ENCODE peak calls at places on chromosomes 2 and 18, in nine cellular contexts. Y is choroid plexus epithelial cell, X is left lung, U is fibroblast of lung, H is cardiac muscle cell, I is OCI-LY7, Z is coronary artery, A is heart left ventricle, T is brain microvascular endothelial cell. G is an unnamed sample.

GRCh38 chr2:238865744-238866355 is 18.0 kb downstream of the TWIST2 start:
- DNase-seq in Z (no peak), T (no peak), X (peak), U (no peak), I (no peak), A (no peak), H (no peak), Y (no peak), G (no peak)

GRCh38 chr2:119198267-119198840 is 25.3 kb upstream of the STEAP3 start:
- DNase-seq in I (no peak), H (no peak), T (peak), X (no peak), Y (peak), A (no peak), Z (no peak), U (peak), G (no peak)

GRCh38 chr2:55048514-55048924 is 1.7 kb downstream of the RTN4 start:
- DNase-seq in Z (no peak), X (no peak), T (no peak), I (peak), U (peak), H (peak), Y (peak), A (no peak), G (peak)

GRCh38 chr2:46277470-46278190 is 19.6 kb upstream of the EPAS1 start:
- DNase-seq in Y (no peak), U (no peak), X (no peak), I (no peak), T (no peak), Z (no peak), H (no peak), A (peak), G (no peak)

GRCh38 chr18:59180150-59180845 is 39.7 kb upstream of the GRP start:
- DNase-seq in Z (no peak), Y (peak), H (no peak), X (no peak), T (peak), I (no peak), U (peak), A (no peak), G (peak)

GRCh38 chr2:147355706-147356105 is 489.1 kb upstream of the ACVR2A start:
- DNase-seq in H (no peak), Z (no peak), T (no peak), X (no peak), Y (no peak), A (no peak), U (no peak), I (no peak), G (no peak)

GRCh38 chr2:144240656-144241339 is 279.1 kb downstream of the ZEB2 start:
- DNase-seq in H (no peak), Z (no peak), I (peak), T (no peak), U (no peak), Y (no peak), A (no peak), X (no peak), G (no peak)

GRCh38 chr2:215420471-215420935 is 15.4 kb downstream of the FN1 start:
- DNase-seq in Z (no peak), H (peak), I (no peak), A (no peak), T (peak), U (peak), X (no peak), Y (peak), G (peak)

GRCh38 chr2:48250474-48250844 is 279.5 kb upstream of the STON1 start:
- DNase-seq in I (no peak), U (no peak), A (no peak), Y (no peak), Z (no peak), T (no peak), H (no peak), X (no peak), G (no peak)

GRCh38 chr18:31419457-31419932 is 28.0 kb upstream of the DSG3 start:
- DNase-seq in X (no peak), I (no peak), Z (no peak), U (no peak), T (no peak), H (no peak), Y (no peak), A (no peak), G (no peak)

GRCh38 chr2:132950986-132951385 is 281.0 kb upstream of the LYPD1 start:
- DNase-seq in A (no peak), T (no peak), Y (no peak), I (no peak), X (no peak), H (no peak), U (no peak), Z (no peak), G (no peak)

DNA sequence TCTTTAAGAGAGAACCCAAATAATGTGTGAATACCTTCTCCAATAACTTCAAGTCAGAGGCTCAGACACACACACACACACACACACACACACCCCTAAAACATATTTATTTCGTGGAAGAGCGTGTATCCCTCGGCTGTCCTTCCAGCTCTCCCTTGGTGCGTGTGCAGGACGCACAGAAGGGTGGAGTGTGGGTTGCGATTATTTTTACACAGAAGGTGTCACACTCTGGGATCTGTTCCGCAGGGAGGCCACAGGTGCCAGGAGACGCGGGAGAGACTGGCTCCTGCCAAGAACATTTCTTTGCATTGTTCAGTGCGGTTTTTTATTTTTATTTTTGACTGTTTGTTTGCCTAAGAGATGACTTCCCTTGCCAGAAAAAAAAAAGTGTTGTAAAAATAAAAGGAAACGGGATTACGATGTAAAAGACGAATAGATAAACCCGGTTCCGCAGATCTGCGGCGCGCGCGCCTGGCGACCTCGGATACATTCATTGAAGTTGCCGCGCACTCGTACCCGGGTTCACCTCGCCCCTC is 47.2 kb upstream of the ATP6V1B1 start:
- DNase-seq in U (no peak), Z (no peak), Y (no peak), I (no peak), T (no peak), A (no peak), H (no peak), X (no peak), G (no peak)
- H3K4me3 ChIP-seq in U (no peak), Z (peak), Y (no peak), I (no peak), T (no peak), A (peak), H (no peak), X (no peak), G (no peak)

GRCh38 chr2:75465317-75465998 is 95.3 kb downstream of the EVA1A start:
- DNase-seq in X (no peak), I (no peak), Y (peak), H (peak), Z (no peak), T (peak), A (no peak), U (peak), G (peak)
- TF ChIP-seq CTCF in X (no peak), I (peak), Y (peak), H (peak), Z (no peak), T (peak), A (no peak), U (peak), G (peak)

DNA sequence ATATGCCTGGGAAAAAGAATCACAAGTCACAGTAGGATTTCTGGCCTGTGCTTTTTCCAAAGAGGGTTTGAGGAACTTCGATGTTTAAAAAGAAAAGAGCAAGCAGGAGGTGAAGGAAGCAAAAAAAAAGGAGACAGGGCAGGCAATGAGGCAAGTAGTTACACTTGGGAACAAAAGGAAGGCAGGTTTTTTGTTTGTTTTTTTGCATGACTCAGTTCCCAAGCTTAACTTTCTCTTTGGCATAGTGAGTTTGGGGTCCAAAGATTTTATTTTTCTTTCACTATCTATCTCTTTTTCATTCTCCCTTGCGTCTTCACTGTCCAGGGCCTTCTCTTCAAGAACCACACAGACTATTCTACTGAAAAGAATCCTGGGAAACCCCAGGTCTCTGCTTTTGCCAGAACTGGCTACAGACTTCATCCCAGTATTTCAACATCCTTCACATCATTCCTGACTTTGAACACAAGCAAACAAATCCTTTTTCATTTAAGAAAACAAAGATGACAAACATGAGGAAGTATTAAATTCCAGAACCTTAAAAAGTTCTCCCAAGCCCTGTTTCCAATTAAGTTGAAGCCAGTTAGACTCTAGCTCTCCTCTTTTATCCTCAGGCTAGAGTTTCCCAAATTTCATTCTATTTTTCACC is 210.7 kb upstream of the RND3 start:
- DNase-seq in T (no peak), H (no peak), X (no peak), U (peak), I (no peak), Y (no peak), A (no peak), Z (no peak), G (peak)
- H3K4me3 ChIP-seq in T (no peak), H (no peak), X (no peak), U (no peak), I (no peak), Y (no peak), A (no peak), Z (no peak), G (no peak)

DNA sequence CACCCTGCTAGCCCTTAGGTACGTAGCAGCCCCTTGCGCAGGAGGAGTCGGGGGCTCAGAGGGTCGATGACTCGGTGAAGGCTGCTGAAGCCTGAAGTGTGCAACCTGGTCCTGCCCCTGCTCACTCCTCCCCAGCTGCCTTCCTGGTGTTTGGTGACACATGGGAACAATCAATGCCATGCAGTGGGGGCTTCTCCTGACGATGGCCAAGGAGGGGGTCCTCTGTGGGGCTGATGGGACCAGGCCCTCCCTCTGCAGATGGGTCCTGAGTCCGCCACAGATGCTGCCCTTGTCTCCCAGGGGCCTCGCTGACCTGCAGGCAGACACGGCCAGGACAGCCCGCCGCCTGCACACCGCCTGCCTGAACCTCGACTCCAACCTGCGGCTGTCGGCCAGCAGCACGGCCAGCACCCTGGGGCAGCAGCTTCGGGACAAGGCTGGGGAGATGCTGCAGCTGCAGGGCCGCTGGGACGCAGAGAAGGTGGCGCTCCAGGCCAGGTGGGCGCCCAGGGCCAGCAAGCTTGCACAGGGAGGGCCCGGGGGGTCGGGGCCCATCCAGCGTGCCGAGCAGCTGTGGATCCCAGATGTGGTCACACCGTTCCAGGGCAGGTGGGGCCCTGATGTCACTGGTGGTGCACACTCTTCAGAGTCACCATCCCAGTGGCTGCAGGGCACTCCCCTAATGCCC is 24.6 kb downstream of the CROCC2 start:
- DNase-seq in U (no peak), T (no peak), X (peak), A (peak), I (no peak), Z (no peak), Y (no peak), H (no peak), G (no peak)
- TF ChIP-seq CTCF in U (no peak), T (no peak), X (no peak), A (no peak), I (no peak), Z (no peak), Y (no peak), H (no peak), G (no peak)

DNA sequence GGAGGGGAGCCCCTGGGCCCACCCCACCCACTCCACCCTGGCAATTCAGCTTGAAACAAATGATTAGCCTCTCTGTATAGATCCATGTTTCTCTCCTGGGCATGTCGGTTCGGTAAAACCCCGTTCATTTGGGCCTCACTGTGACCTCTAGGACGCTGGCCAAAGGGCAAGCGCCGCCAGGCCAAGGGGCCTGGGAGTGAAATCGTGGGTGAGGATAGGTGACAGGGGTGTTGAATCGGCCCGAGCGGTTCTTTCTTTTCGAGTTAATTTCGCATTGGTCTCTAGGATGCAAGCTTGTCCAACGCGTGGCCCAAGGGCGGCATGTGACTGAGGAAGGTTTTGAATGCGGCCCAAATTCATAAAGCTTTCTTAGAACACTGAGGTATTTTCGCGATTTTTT is 9.9 kb upstream of the ARID5A start:
- DNase-seq in Y (no peak), U (no peak), Z (no peak), T (no peak), H (no peak), A (no peak), I (no peak), X (peak), G (no peak)
- H3K4me3 ChIP-seq in Y (no peak), U (no peak), Z (no peak), T (no peak), H (no peak), A (no peak), I (no peak), X (no peak), G (no peak)